ENCODE peak calls at places on chromosomes 4 and X, in nine cellular contexts. I is WERI-Rb-1, P is brain microvascular endothelial cell, V is AG04449, U is lower leg skin, X is left lung, H is neural progenitor cell, K is HepG2, G is fibroblast of mammary gland. S is an unnamed sample.

GRCh38 chrX:30060718-30061117 is 154.6 kb upstream of the MAGEB2 start:
- DNase-seq in I (no peak), P (peak), V (no peak), U (no peak), X (no peak), H (peak), K (no peak), G (peak), S (peak)

GRCh38 chr4:128565565-128566186 is 243.8 kb upstream of the JADE1 start:
- DNase-seq in I (peak), P (no peak), V (no peak), U (no peak), X (no peak), H (peak), K (peak), G (peak), S (peak)

GRCh38 chr4:165175879-165176278 is 31.5 kb upstream of the KLHL2 start:
- DNase-seq in I (no peak), P (no peak), V (no peak), U (no peak), X (no peak), H (no peak), K (no peak), G (no peak), S (no peak)

GRCh38 chr4:576991-577498 is 950 bp upstream of the TMEM271 start:
- DNase-seq in I (peak), P (no peak), V (no peak), U (no peak), X (no peak), H (peak), K (no peak), G (no peak), S (no peak)

GRCh38 chr4:181820518-181820917 is 422.7 kb upstream of the TENM3 start:
- DNase-seq in I (no peak), P (no peak), V (no peak), U (no peak), X (no peak), H (no peak), K (peak), G (no peak), S (no peak)

GRCh38 chrX:55624403-55624802 is 1.2 kb downstream of the FOXR2 start:
- DNase-seq in I (no peak), P (no peak), V (no peak), U (no peak), X (no peak), H (no peak), K (no peak), G (no peak), S (no peak)

GRCh38 chr4:187606581-187606980 is 389.0 kb upstream of the ZFP42 start:
- DNase-seq in I (peak), P (peak), V (no peak), U (no peak), X (no peak), H (peak), K (peak), G (peak), S (peak)

GRCh38 chr4:23789765-23790164 is 100.1 kb downstream of the PPARGC1A start:
- DNase-seq in I (no peak), P (peak), V (no peak), U (no peak), X (no peak), H (no peak), K (peak), G (peak), S (peak)

GRCh38 chr4:183142566-183143545 is 43.8 kb downstream of the WWC2 start:
- DNase-seq in I (no peak), P (no peak), V (no peak), U (peak), X (no peak), H (no peak), K (no peak), G (peak), S (peak)

GRCh38 chr4:85842540-85842939 is 367.6 kb downstream of the ARHGAP24 start:
- DNase-seq in I (no peak), P (no peak), V (no peak), U (no peak), X (no peak), H (no peak), K (no peak), G (peak), S (peak)

GRCh38 chr4:176778063-176778462 is 14.7 kb downstream of the VEGFC start:
- DNase-seq in I (no peak), P (peak), V (no peak), U (no peak), X (no peak), H (no peak), K (no peak), G (peak), S (peak)

GRCh38 chr4:47741200-47741599 is 96.7 kb downstream of the CORIN start:
- DNase-seq in I (no peak), P (no peak), V (no peak), U (no peak), X (no peak), H (no peak), K (no peak), G (peak), S (peak)

GRCh38 chrX:75623535-75623934 is 100.7 kb upstream of the ZDHHC15 start:
- DNase-seq in I (no peak), P (no peak), V (no peak), U (no peak), X (no peak), H (peak), K (peak), G (no peak), S (no peak)

GRCh38 chr4:102356562-102357202 is 11.4 kb upstream of the SLC39A8 start:
- DNase-seq in I (no peak), P (no peak), V (no peak), U (no peak), X (no peak), H (no peak), K (peak), G (no peak), S (no peak)

GRCh38 chr4:94545296-94545695 is 93.6 kb downstream of the PDLIM5 start:
- DNase-seq in I (no peak), P (peak), V (no peak), U (no peak), X (no peak), H (no peak), K (peak), G (peak), S (peak)

GRCh38 chrX:68710870-68711576 is 63.6 kb downstream of the STARD8 start:
- DNase-seq in I (peak), P (peak), V (no peak), U (no peak), X (no peak), H (peak), K (peak), G (peak), S (peak)

GRCh38 chr4:22514001-22514400 is 1.9 kb downstream of the ADGRA3 start:
- DNase-seq in I (no peak), P (peak), V (no peak), U (no peak), X (no peak), H (no peak), K (peak), G (peak), S (peak)

GRCh38 chr4:55758570-55758969 is 61.0 kb upstream of the EXOC1L start:
- DNase-seq in I (no peak), P (no peak), V (no peak), U (no peak), X (no peak), H (no peak), K (no peak), G (peak), S (peak)

GRCh38 chr4:120843840-120844527 is 78.5 kb downstream of the PRDM5 start:
- DNase-seq in I (peak), P (no peak), V (no peak), U (no peak), X (peak), H (peak), K (no peak), G (no peak), S (no peak)

GRCh38 chr4:110854021-110854678 is 231.3 kb upstream of the PITX2 start:
- DNase-seq in I (no peak), P (peak), V (peak), U (no peak), X (no peak), H (no peak), K (no peak), G (peak), S (peak)

GRCh38 chrX:12977761-12978204 is 2.9 kb downstream of the TMSB4X start:
- DNase-seq in I (no peak), P (no peak), V (no peak), U (no peak), X (no peak), H (no peak), K (no peak), G (no peak), S (no peak)

GRCh38 chr4:124028172-124028571 is 631.6 kb downstream of the SPRY1 start:
- DNase-seq in I (no peak), P (no peak), V (no peak), U (no peak), X (no peak), H (no peak), K (no peak), G (no peak), S (peak)

GRCh38 chr4:147780137-147780777 is 48.4 kb downstream of the ARHGAP10 start:
- DNase-seq in I (no peak), P (no peak), V (no peak), U (no peak), X (no peak), H (no peak), K (no peak), G (no peak), S (no peak)

GRCh38 chrX:129566081-129566480 is 26.0 kb downstream of the OCRL start:
- DNase-seq in I (no peak), P (no peak), V (no peak), U (no peak), X (no peak), H (no peak), K (no peak), G (peak), S (no peak)

GRCh38 chrX:46648660-46649059 is 75.1 kb downstream of the CHST7 start:
- DNase-seq in I (no peak), P (no peak), V (no peak), U (no peak), X (no peak), H (no peak), K (no peak), G (no peak), S (no peak)

GRCh38 chr4:3527914-3528876 is 4.0 kb downstream of the LRPAP1 start:
- DNase-seq in I (no peak), P (no peak), V (no peak), U (peak), X (peak), H (no peak), K (no peak), G (no peak), S (no peak)

GRCh38 chrX:115898382-115899001 is 272.1 kb upstream of the AGTR2 start:
- DNase-seq in I (peak), P (no peak), V (no peak), U (no peak), X (no peak), H (peak), K (peak), G (peak), S (no peak)

GRCh38 chrX:39513836-39514235 is 583.9 kb downstream of the BCOR start:
- DNase-seq in I (no peak), P (no peak), V (no peak), U (no peak), X (no peak), H (no peak), K (no peak), G (no peak), S (no peak)

GRCh38 chrX:106894978-106895452 is 8.1 kb downstream of the RIPPLY1 start:
- DNase-seq in I (no peak), P (peak), V (no peak), U (no peak), X (no peak), H (no peak), K (peak), G (peak), S (peak)

GRCh38 chr4:150297861-150298474 is 219.7 kb downstream of the DCLK2 start:
- DNase-seq in I (peak), P (peak), V (no peak), U (no peak), X (no peak), H (peak), K (peak), G (peak), S (peak)

GRCh38 chr4:162705130-162705803 is 461.4 kb downstream of the NAF1 start:
- DNase-seq in I (no peak), P (no peak), V (no peak), U (no peak), X (no peak), H (no peak), K (no peak), G (no peak), S (no peak)

GRCh38 chr4:147714575-147715401 is 17.1 kb upstream of the ARHGAP10 start:
- DNase-seq in I (no peak), P (peak), V (peak), U (peak), X (no peak), H (no peak), K (no peak), G (peak), S (peak)

GRCh38 chr4:113390850-113391249 is 341.4 kb downstream of the ANK2 start:
- DNase-seq in I (no peak), P (no peak), V (no peak), U (no peak), X (no peak), H (no peak), K (no peak), G (no peak), S (no peak)

GRCh38 chr4:17336524-17336941 is 175.4 kb downstream of the QDPR start:
- DNase-seq in I (no peak), P (no peak), V (no peak), U (no peak), X (no peak), H (no peak), K (peak), G (no peak), S (no peak)

GRCh38 chrX:77275392-77275791 is 171.8 kb upstream of the FGF16 start:
- DNase-seq in I (no peak), P (peak), V (no peak), U (no peak), X (no peak), H (no peak), K (no peak), G (no peak), S (peak)

GRCh38 chr4:107586321-107586720 is 133.7 kb downstream of the PAPSS1 start:
- DNase-seq in I (no peak), P (no peak), V (no peak), U (no peak), X (no peak), H (peak), K (no peak), G (no peak), S (peak)

DNA sequence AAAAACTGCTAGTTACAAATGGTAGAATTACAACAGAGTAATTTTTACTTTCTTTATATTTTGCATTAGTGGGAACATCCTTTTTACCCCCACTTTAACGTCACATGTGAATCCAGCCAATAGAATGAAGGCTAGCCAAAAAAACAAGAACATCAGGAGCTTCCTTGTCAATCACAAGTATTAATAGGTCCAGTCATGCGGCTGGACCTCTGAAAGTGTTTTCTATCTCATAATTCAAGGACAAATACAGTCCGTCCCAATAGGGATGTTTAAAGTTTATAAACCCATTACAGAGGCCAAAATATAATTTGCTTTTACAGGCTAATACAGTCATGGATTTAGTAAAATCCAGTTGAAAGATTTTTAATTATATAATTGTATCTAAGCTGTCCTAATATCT is 110.7 kb downstream of the APBB2 start:
- DNase-seq in I (no peak), P (no peak), V (no peak), U (no peak), X (no peak), H (no peak), K (no peak), G (peak), S (no peak)
- H3K4me3 ChIP-seq in I (no peak), P (no peak), V (no peak), U (no peak), X (no peak), H (no peak), K (no peak), G (no peak), S (no peak)

GRCh38 chr4:121943941-121944340 is 7.9 kb downstream of the TRPC3 start:
- DNase-seq in I (peak), P (no peak), V (no peak), U (no peak), X (no peak), H (peak), K (peak), G (no peak), S (no peak)
- TF ChIP-seq CTCF in I (peak), P (peak), V (peak), U (no peak), X (no peak), H (peak), K (peak), G (peak), S (peak)

DNA sequence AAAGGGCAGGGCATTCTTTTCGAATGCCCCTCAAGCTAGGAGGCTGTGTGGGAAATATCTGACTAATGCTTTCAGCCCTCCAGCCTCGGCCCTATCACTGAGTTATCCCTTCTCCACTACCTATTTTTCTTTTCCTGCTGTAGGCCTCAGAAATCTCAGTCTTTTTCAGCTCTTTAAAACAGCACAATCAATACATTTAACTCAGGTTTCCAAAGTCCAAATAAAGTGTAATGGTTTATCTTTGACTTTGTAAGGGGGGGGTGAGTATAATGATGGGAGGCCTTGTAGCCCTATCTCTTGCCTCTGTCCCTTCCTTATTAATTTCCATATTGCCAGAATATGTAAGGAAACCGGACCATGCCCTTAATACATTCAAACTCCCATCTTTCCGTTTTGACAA is 1.6 kb upstream of the WNK3 start:
- DNase-seq in I (no peak), P (no peak), V (no peak), U (no peak), X (no peak), H (no peak), K (no peak), G (no peak), S (no peak)
- H3K4me3 ChIP-seq in I (peak), P (peak), V (no peak), U (no peak), X (no peak), H (peak), K (no peak), G (no peak), S (no peak)

GRCh38 chrX:117713411-117713810 is 403.2 kb downstream of the KLHL13 start:
- DNase-seq in I (no peak), P (no peak), V (no peak), U (no peak), X (no peak), H (no peak), K (peak), G (no peak), S (no peak)

GRCh38 chrX:117711774-117712173 is 404.8 kb downstream of the KLHL13 start:
- DNase-seq in I (no peak), P (no peak), V (no peak), U (no peak), X (no peak), H (no peak), K (no peak), G (no peak), S (no peak)

GRCh38 chrX:117707948-117708743 is 408.5 kb downstream of the KLHL13 start:
- DNase-seq in I (no peak), P (no peak), V (no peak), U (no peak), X (no peak), H (no peak), K (no peak), G (no peak), S (no peak)
- TF ChIP-seq CTCF in I (no peak), P (no peak), V (no peak), U (no peak), X (no peak), H (no peak), K (no peak), G (no peak), S (no peak)

DNA sequence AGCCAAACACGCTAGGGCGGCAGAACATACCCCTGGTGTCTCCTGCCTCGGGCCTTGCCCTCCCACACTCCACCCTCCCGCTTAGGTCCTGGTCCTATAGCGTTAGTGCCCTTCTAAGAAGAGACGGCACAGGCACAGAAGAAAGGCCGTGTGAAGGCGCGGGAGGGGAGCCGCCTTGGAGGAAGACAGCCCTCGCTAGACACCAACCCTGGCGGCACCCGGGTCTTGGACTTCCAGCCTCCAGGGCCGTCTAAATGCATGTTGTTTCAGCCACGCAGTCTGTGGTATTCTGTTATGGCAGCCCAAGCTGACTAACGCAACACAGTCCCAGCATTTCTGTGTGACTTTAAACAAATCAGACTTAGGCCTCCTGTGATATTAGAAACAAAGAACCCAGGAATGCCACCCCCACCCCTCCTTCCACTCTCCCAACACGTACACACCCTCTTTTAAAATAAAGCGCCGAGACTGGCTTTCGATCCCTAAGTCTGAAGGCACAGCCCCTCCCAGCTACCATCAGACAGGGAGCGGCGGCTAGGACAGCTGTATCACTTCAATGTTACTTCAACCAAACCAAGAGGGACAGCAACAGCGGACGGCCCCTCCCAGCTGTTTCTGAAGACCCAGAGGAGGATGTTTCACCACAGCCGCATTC is 128.0 kb downstream of the AFAP1 start:
- DNase-seq in I (no peak), P (no peak), V (no peak), U (peak), X (no peak), H (peak), K (no peak), G (no peak), S (peak)
- H3K4me3 ChIP-seq in I (no peak), P (no peak), V (peak), U (no peak), X (no peak), H (no peak), K (no peak), G (no peak), S (no peak)

GRCh38 chrX:101787934-101788333 is 128.3 kb upstream of the ARMCX2 start:
- DNase-seq in I (no peak), P (no peak), V (no peak), U (no peak), X (no peak), H (no peak), K (no peak), G (no peak), S (no peak)
- TF ChIP-seq CTCF in I (no peak), P (no peak), V (no peak), U (no peak), X (no peak), H (no peak), K (no peak), G (no peak), S (no peak)